ENCODE peak calls at places on chromosomes 3 and 15, in six cellular contexts. Z is AG08396, L is esophagus muscularis mucosa, O is HS-27A, R is ureter, D is tibial artery. I is an unnamed sample.

GRCh38 chr3:53045107-53045783 is 628 bp downstream of the SFMBT1 start:
- DNase-seq in R (peak), D (peak), Z (peak), L (no peak), O (no peak), I (peak)

GRCh38 chr3:12135029-12135634 is 23.6 kb downstream of the TIMP4 start:
- DNase-seq in R (peak), Z (peak), D (peak), O (peak), L (no peak), I (peak)

GRCh38 chr3:56833031-56833430 is 31.3 kb upstream of the ARHGEF3 start:
- DNase-seq in Z (no peak), D (no peak), L (no peak), R (no peak), O (no peak), I (no peak)

GRCh38 chr3:186318135-186318534 is 43.9 kb downstream of the DGKG start:
- DNase-seq in O (peak), L (no peak), Z (no peak), D (no peak), R (no peak), I (no peak)

GRCh38 chr3:143480306-143480852 is 360.8 kb downstream of the CHST2 start:
- DNase-seq in L (no peak), O (no peak), D (no peak), R (no peak), Z (no peak), I (peak)

GRCh38 chr3:139261754-139262632 is 81.8 kb upstream of the MRPS22 start:
- DNase-seq in R (no peak), L (no peak), Z (no peak), O (no peak), D (no peak), I (no peak)

GRCh38 chr3:53975382-53975781 is 83.7 kb upstream of the SELENOK start:
- DNase-seq in Z (no peak), D (no peak), O (no peak), L (no peak), R (no peak), I (no peak)

GRCh38 chr3:182525975-182526374 is 267.3 kb upstream of the ATP11B start:
- DNase-seq in Z (no peak), R (no peak), D (no peak), L (peak), O (no peak), I (no peak)

GRCh38 chr3:141056716-141057115 is 5.6 kb downstream of the SPSB4 start:
- DNase-seq in O (no peak), D (no peak), R (peak), L (peak), Z (no peak), I (no peak)

GRCh38 chr3:2765002-2765579 is 345.1 kb downstream of the IL5RA start:
- DNase-seq in Z (no peak), R (no peak), L (no peak), O (no peak), D (no peak), I (no peak)

GRCh38 chr3:134761213-134761612 is 33.8 kb upstream of the EPHB1 start:
- DNase-seq in D (no peak), O (no peak), Z (no peak), L (peak), R (peak), I (no peak)

GRCh38 chr15:52257734-52258062 is 37.9 kb downstream of the MYO5C start:
- DNase-seq in R (no peak), L (no peak), D (no peak), O (no peak), Z (no peak), I (peak)

GRCh38 chr15:98923159-98923558 is 84.4 kb downstream of the PGPEP1L start:
- DNase-seq in O (no peak), Z (no peak), D (peak), L (no peak), R (no peak), I (no peak)

GRCh38 chr15:70628542-70628941 is 134.8 kb downstream of the UACA start:
- DNase-seq in Z (no peak), R (no peak), L (no peak), D (no peak), O (no peak), I (no peak)

GRCh38 chr15:64902863-64903262 is 8.8 kb upstream of the ANKDD1A start:
- DNase-seq in R (no peak), D (no peak), L (no peak), Z (no peak), O (no peak), I (no peak)

GRCh38 chr3:194135806-194136518 is at the start of gene HES1:
- DNase-seq in R (peak), D (peak), L (peak), Z (peak), O (peak), I (peak)

GRCh38 chr3:194257916-194258668 is 93.0 kb downstream of the CPN2 start:
- DNase-seq in R (peak), Z (no peak), L (no peak), O (no peak), D (no peak), I (no peak)

GRCh38 chr3:28651159-28651558 is 302.5 kb upstream of the AZI2 start:
- DNase-seq in O (no peak), L (no peak), Z (no peak), R (no peak), D (no peak), I (no peak)

GRCh38 chr3:143831208-143831607 is 17.1 kb downstream of the SLC9A9 start:
- DNase-seq in O (peak), R (no peak), L (no peak), D (no peak), Z (peak), I (peak)

GRCh38 chr15:67107014-67107812 is 41.8 kb downstream of the SMAD3 start:
- DNase-seq in R (peak), Z (peak), L (no peak), D (peak), O (peak), I (peak)

GRCh38 chr3:55687526-55687925 is 200.4 kb upstream of the WNT5A start:
- DNase-seq in R (no peak), O (no peak), D (no peak), L (no peak), Z (no peak), I (no peak)

GRCh38 chr3:196208942-196209695 is 2.1 kb downstream of the ZDHHC19 start:
- DNase-seq in R (no peak), O (no peak), D (no peak), Z (no peak), L (no peak), I (no peak)

GRCh38 chr15:69750253-69750652 is 297.6 kb downstream of the RPLP1 start:
- DNase-seq in O (no peak), R (no peak), D (no peak), Z (no peak), L (no peak), I (no peak)

GRCh38 chr3:50302095-50303037 is 1.0 kb downstream of the HYAL1 start:
- DNase-seq in R (no peak), D (no peak), Z (no peak), O (no peak), L (no peak), I (no peak)

GRCh38 chr3:75237041-75237775 is 426.9 kb upstream of the FRG2C start:
- DNase-seq in R (no peak), D (no peak), O (no peak), L (no peak), Z (no peak), I (no peak)

GRCh38 chr15:99504071-99504822 is 61.5 kb upstream of the MEF2A start:
- DNase-seq in R (peak), Z (no peak), D (no peak), O (no peak), L (peak), I (no peak)

GRCh38 chr3:49269443-49269842 is 7.6 kb downstream of the C3orf62 start:
- DNase-seq in R (no peak), L (no peak), O (no peak), D (no peak), Z (no peak), I (no peak)

GRCh38 chr3:137012097-137012501 is 54.3 kb downstream of the IL20RB start:
- DNase-seq in D (no peak), R (no peak), Z (peak), O (no peak), L (peak), I (peak)

GRCh38 chr15:81023483-81024264 is 23.0 kb downstream of the TLNRD1 start:
- DNase-seq in L (peak), D (peak), R (peak), O (no peak), Z (peak), I (peak)